ENCODE peak calls at places on chromosomes 11 and 22, in four cellular contexts. Y, G, P and O are unnamed samples.

GRCh38 chr11:115817844-115818565 is 313.8 kb upstream of the CADM1 start:
- DNase-seq in Y (no peak), G (no peak), P (no peak), O (no peak)

GRCh38 chr11:14378171-14378570 is 19.2 kb upstream of the RRAS2 start:
- DNase-seq in Y (no peak), G (no peak), P (no peak), O (no peak)

GRCh38 chr11:58575377-58576020 is at the start of gene LPXN:
- DNase-seq in Y (no peak), G (no peak), P (no peak), O (no peak)

GRCh38 chr11:32722255-32722654 is 72.2 kb downstream of the CCDC73 start:
- DNase-seq in Y (no peak), G (no peak), P (no peak), O (no peak)

GRCh38 chr11:36216061-36216615 is 73.1 kb downstream of the COMMD9 start:
- DNase-seq in Y (no peak), G (no peak), P (no peak), O (no peak)

GRCh38 chr11:34214961-34215805 is 109.8 kb downstream of the NAT10 start:
- DNase-seq in Y (no peak), G (peak; percentile 43), P (no peak), O (no peak)

GRCh38 chr11:88535916-88536547 is 198.5 kb upstream of the CTSC start:
- DNase-seq in Y (no peak), G (peak; percentile 91), P (no peak), O (peak; percentile 88)

GRCh38 chr11:94593030-94593429 is 25.9 kb downstream of the PIWIL4 start:
- DNase-seq in Y (no peak), G (peak; percentile 15), P (no peak), O (no peak)

GRCh38 chr11:8225589-8226036 is 38.1 kb downstream of the LMO1 start:
- DNase-seq in Y (peak; percentile 90), G (peak; percentile 61), P (no peak), O (peak; percentile 44)

GRCh38 chr11:115333106-115333505 is 171.1 kb downstream of the CADM1 start:
- DNase-seq in Y (no peak), G (no peak), P (no peak), O (peak; percentile 15)

GRCh38 chr11:72072348-72072747 is 8.0 kb downstream of the NUMA1 start:
- DNase-seq in Y (no peak), G (peak; percentile 71), P (no peak), O (peak; percentile 41)

GRCh38 chr11:126963603-126964353 is 36.8 kb downstream of the KIRREL3 start:
- DNase-seq in Y (no peak), G (no peak), P (no peak), O (peak; percentile 61)

GRCh38 chr11:15911377-15912044 is 444.8 kb downstream of the SOX6 start:
- DNase-seq in Y (peak; percentile 51), G (peak; percentile 60), P (no peak), O (no peak)

GRCh38 chr11:10858505-10859360 is 880 bp upstream of the ZBED5 start:
- DNase-seq in Y (peak; percentile 67), G (peak; percentile 48), P (peak; percentile 80), O (no peak)

GRCh38 chr22:37345863-37346514 is 63.7 kb downstream of the CYTH4 start:
- DNase-seq in Y (peak; percentile 42), G (peak; percentile 92), P (no peak), O (peak; percentile 63)

GRCh38 chr11:70108250-70108649 is 30.1 kb downstream of the ANO1 start:
- DNase-seq in Y (peak; percentile 26), G (peak; percentile 7), P (peak; percentile 17), O (no peak)

GRCh38 chr22:20291249-20291586 is 23.1 kb upstream of the RTN4R start:
- DNase-seq in Y (no peak), G (no peak), P (no peak), O (no peak)

GRCh38 chr11:1862588-1863351 is 9.9 kb downstream of the LSP1 start:
- DNase-seq in Y (no peak), G (no peak), P (peak; percentile 48), O (no peak)

GRCh38 chr22:43992331-43992821 is 31.7 kb upstream of the PARVB start:
- DNase-seq in Y (no peak), G (peak; percentile 42), P (no peak), O (peak; percentile 48)

GRCh38 chr22:40805239-40805638 is 13.9 kb downstream of the SLC25A17 start:
- DNase-seq in Y (no peak), G (no peak), P (no peak), O (no peak)

GRCh38 chr11:85407648-85408047 is 219.5 kb downstream of the DLG2 start:
- DNase-seq in Y (no peak), G (no peak), P (no peak), O (no peak)

GRCh38 chr22:32204856-32205722 is at the start of gene RFPL2:
- DNase-seq in Y (peak; percentile 51), G (no peak), P (no peak), O (peak; percentile 8)

GRCh38 chr11:2511421-2512369 is 66.9 kb downstream of the KCNQ1 start:
- DNase-seq in Y (peak; percentile 15), G (no peak), P (peak; percentile 36), O (no peak)

GRCh38 chr22:26658671-26659478 is 1.5 kb downstream of the MIAT start:
- DNase-seq in Y (peak; percentile 43), G (peak; percentile 87), P (peak; percentile 79), O (peak; percentile 64)

GRCh38 chr22:19774628-19775027 is 14.1 kb downstream of the TBX1 start:
- DNase-seq in Y (no peak), G (no peak), P (no peak), O (no peak)

GRCh38 chr22:50161508-50162390 is 8.8 kb upstream of the PANX2 start:
- DNase-seq in Y (no peak), G (no peak), P (no peak), O (no peak)

GRCh38 chr22:17990167-17990566 is 34.2 kb downstream of the MICAL3 start:
- DNase-seq in Y (no peak), G (no peak), P (no peak), O (no peak)

GRCh38 chr11:32888805-32889204 is 3.8 kb upstream of the QSER1 start:
- DNase-seq in Y (no peak), G (peak; percentile 62), P (no peak), O (no peak)

GRCh38 chr22:43078522-43078921 is 10.7 kb downstream of the TTLL1 start:
- DNase-seq in Y (no peak), G (no peak), P (no peak), O (no peak)

GRCh38 chr11:112321521-112322172 is 61.0 kb upstream of the PLET1 start:
- DNase-seq in Y (no peak), G (peak; percentile 91), P (peak; percentile 67), O (peak; percentile 88)

GRCh38 chr11:94602430-94603372 is 35.5 kb downstream of the PIWIL4 start:
- DNase-seq in Y (peak; percentile 71), G (peak; percentile 88), P (peak; percentile 65), O (no peak)

GRCh38 chr22:22843848-22844247 is 43.8 kb upstream of the IGLL5 start:
- DNase-seq in Y (no peak), G (no peak), P (no peak), O (no peak)

GRCh38 chr11:123505546-123506299 is 75.7 kb downstream of the GRAMD1B start:
- DNase-seq in Y (no peak), G (no peak), P (no peak), O (no peak)

GRCh38 chr11:94933225-94934130 is 39.9 kb downstream of the CWC15 start:
- DNase-seq in Y (no peak), G (peak; percentile 92), P (no peak), O (peak; percentile 84)

GRCh38 chr11:66292543-66293332 is 1.0 kb downstream of the TMEM151A start:
- DNase-seq in Y (no peak), G (no peak), P (peak; percentile 41), O (no peak)
- H3K4me3 ChIP-seq in Y (no peak overlapping the region), G (no peak overlapping the region), P (no peak overlapping the region), O (no peak overlapping the region)

GRCh38 chr11:96254854-96255253 is 88.1 kb downstream of the MAML2 start:
- DNase-seq in Y (no peak), G (no peak), P (no peak), O (no peak)

GRCh38 chr11:96257972-96258951 is 84.7 kb downstream of the MAML2 start:
- DNase-seq in Y (no peak), G (peak; percentile 58), P (no peak), O (no peak)

GRCh38 chr11:96256604-96257003 is 86.4 kb downstream of the MAML2 start:
- DNase-seq in Y (no peak), G (no peak), P (no peak), O (no peak)

GRCh38 chr11:96256213-96256580 is 86.8 kb downstream of the MAML2 start:
- DNase-seq in Y (no peak), G (no peak), P (no peak), O (no peak)

GRCh38 chr11:96257036-96257435 is 86.0 kb downstream of the MAML2 start:
- DNase-seq in Y (no peak), G (no peak), P (no peak), O (no peak)
- H3K4me3 ChIP-seq in Y (no peak overlapping the region), G (no peak overlapping the region), P (no peak overlapping the region), O (no peak overlapping the region)

GRCh38 chr11:856397-856796 is 13.7 kb downstream of the TSPAN4 start:
- DNase-seq in Y (no peak), G (no peak), P (no peak), O (no peak)

GRCh38 chr11:854601-855342 is 12.1 kb downstream of the TSPAN4 start:
- DNase-seq in Y (no peak), G (no peak), P (no peak), O (no peak)

GRCh38 chr11:855343-855674 is 12.7 kb downstream of the TSPAN4 start:
- DNase-seq in Y (no peak), G (no peak), P (no peak), O (no peak)

GRCh38 chr11:853682-854448 is 11.2 kb downstream of the TSPAN4 start:
- DNase-seq in Y (no peak), G (no peak), P (no peak), O (no peak)

DNA sequence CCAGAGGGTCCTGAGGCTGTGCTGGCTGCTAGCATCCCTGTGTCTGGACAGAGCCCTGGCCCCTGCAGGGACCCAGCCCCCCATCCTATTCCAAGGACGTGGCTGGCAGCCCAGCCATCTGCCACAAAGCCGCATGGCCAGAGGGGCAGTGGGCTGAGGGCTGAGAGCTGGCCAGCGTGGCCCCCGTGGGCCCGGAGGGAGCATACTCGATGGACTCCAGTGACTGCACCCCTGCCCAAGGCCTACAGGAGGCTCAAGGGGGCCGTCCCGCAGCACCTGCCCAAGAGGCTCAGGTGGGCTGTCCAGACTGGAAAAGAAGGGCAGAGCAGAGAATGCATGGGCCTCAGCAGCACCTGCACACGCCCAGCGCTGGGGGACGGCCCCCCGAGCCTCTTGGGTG is 13.1 kb downstream of the TSPAN4 start:
- DNase-seq in Y (no peak), G (no peak), P (no peak), O (no peak)
- H3K4me3 ChIP-seq in Y (no peak overlapping the region), G (no peak overlapping the region), P (no peak overlapping the region), O (no peak overlapping the region)

DNA sequence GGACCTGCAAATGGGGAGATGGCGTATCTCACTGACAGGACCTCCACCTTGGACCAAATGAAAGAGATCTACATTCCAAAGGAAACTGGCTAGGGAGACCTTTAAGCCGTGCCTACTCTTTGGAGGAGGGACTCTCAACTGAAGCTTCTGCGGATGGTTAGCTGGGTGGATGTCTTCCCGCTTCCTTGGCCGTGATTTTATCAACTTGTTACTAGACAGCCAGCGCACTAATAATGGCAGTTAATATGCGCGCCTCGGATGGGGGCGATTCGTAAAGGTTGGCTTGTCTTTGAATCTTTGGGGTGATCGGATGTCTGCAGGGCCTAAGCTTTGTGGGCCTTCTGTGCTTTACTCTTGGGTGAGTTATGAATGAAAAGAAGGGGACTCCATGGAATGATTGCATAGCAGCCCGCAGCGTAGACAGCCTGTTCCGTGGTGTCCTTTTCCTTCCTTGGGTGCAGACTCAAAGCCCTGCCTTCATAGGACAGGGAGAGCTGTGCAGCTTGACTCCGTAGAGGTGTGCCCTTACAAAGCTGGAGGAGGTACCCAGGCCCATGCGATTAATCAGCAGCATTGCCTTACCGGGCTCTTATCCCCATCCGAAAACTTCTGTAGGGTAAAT is 1.5 kb downstream of the ZNRF3 start:
- DNase-seq in Y (no peak), G (no peak), P (no peak), O (no peak)
- H3K4me3 ChIP-seq in Y (peak overlapping the region; percentile 69), G (peak overlapping the region; percentile 60), P (no peak overlapping the region), O (peak overlapping the region; percentile 64)